ENCODE peak calls at places on chromosomes 13 and 19, in eight cellular contexts. One of them, this sample, is unnamed.

GRCh38 chr13:48255954-48256353 is 22.9 kb downstream of the ITM2B start:
- DNase-seq in heart left ventricle: no peak
- DNase-seq in activated CD8-positive, alpha-beta T cell treated with anti-CD3 and anti-CD28 coated beads for 36 hours: no peak
- DNase-seq in breast epithelium: no peak
- DNase-seq in left lung: no peak
- DNase-seq in HuH-7.5: no peak
- DNase-seq in stomach: no peak
- DNase-seq in stimulated activated CD8-positive, alpha-beta memory T cell treated with anti-CD3 and anti-CD28 coated beads, Interleukin-12 subunit alpha, Interleukin-12 subunit beta, amount 100 ng/mL, for 4 hours: no peak
- DNase-seq in this sample: no peak

GRCh38 chr13:106534844-106535551 is 464 bp downstream of the EFNB2 start:
- DNase-seq in heart left ventricle: no peak
- DNase-seq in breast epithelium: no peak
- DNase-seq in stomach: peak; percentile 35
- DNase-seq in left lung: no peak
- DNase-seq in HuH-7.5: no peak
- DNase-seq in stimulated activated CD8-positive, alpha-beta memory T cell treated with anti-CD3 and anti-CD28 coated beads, Interleukin-12 subunit alpha, Interleukin-12 subunit beta, amount 100 ng/mL, for 4 hours: no peak
- DNase-seq in activated CD8-positive, alpha-beta T cell treated with anti-CD3 and anti-CD28 coated beads for 36 hours: peak; percentile 6
- DNase-seq in this sample: no peak

GRCh38 chr19:806815-807421 is 9.7 kb downstream of the PTBP1 start:
- DNase-seq in left lung: no peak
- DNase-seq in stomach: no peak
- DNase-seq in activated CD8-positive, alpha-beta T cell treated with anti-CD3 and anti-CD28 coated beads for 36 hours: no peak
- DNase-seq in HuH-7.5: peak; percentile 53
- DNase-seq in stimulated activated CD8-positive, alpha-beta memory T cell treated with anti-CD3 and anti-CD28 coated beads, Interleukin-12 subunit alpha, Interleukin-12 subunit beta, amount 100 ng/mL, for 4 hours: no peak
- DNase-seq in breast epithelium: no peak
- DNase-seq in heart left ventricle: no peak
- DNase-seq in this sample: no peak

GRCh38 chr13:81929988-81930387 is 1589.1 kb upstream of the SPRY2 start:
- DNase-seq in breast epithelium: no peak
- DNase-seq in heart left ventricle: no peak
- DNase-seq in left lung: no peak
- DNase-seq in HuH-7.5: no peak
- DNase-seq in stomach: no peak
- DNase-seq in activated CD8-positive, alpha-beta T cell treated with anti-CD3 and anti-CD28 coated beads for 36 hours: no peak
- DNase-seq in stimulated activated CD8-positive, alpha-beta memory T cell treated with anti-CD3 and anti-CD28 coated beads, Interleukin-12 subunit alpha, Interleukin-12 subunit beta, amount 100 ng/mL, for 4 hours: no peak
- DNase-seq in this sample: no peak

GRCh38 chr13:109036091-109036490 is 406.7 kb downstream of the MYO16 start:
- DNase-seq in stimulated activated CD8-positive, alpha-beta memory T cell treated with anti-CD3 and anti-CD28 coated beads, Interleukin-12 subunit alpha, Interleukin-12 subunit beta, amount 100 ng/mL, for 4 hours: no peak
- DNase-seq in activated CD8-positive, alpha-beta T cell treated with anti-CD3 and anti-CD28 coated beads for 36 hours: no peak
- DNase-seq in HuH-7.5: no peak
- DNase-seq in left lung: no peak
- DNase-seq in breast epithelium: no peak
- DNase-seq in stomach: no peak
- DNase-seq in heart left ventricle: no peak
- DNase-seq in this sample: no peak

GRCh38 chr13:32987462-32987861 is 28.8 kb upstream of the KL start:
- DNase-seq in stomach: no peak
- DNase-seq in heart left ventricle: no peak
- DNase-seq in stimulated activated CD8-positive, alpha-beta memory T cell treated with anti-CD3 and anti-CD28 coated beads, Interleukin-12 subunit alpha, Interleukin-12 subunit beta, amount 100 ng/mL, for 4 hours: no peak
- DNase-seq in breast epithelium: no peak
- DNase-seq in left lung: no peak
- DNase-seq in HuH-7.5: no peak
- DNase-seq in activated CD8-positive, alpha-beta T cell treated with anti-CD3 and anti-CD28 coated beads for 36 hours: no peak
- DNase-seq in this sample: no peak

GRCh38 chr13:45370922-45371406 is 30.0 kb upstream of the TPT1 start:
- DNase-seq in left lung: peak; percentile 59
- DNase-seq in stomach: peak; percentile 71
- DNase-seq in activated CD8-positive, alpha-beta T cell treated with anti-CD3 and anti-CD28 coated beads for 36 hours: peak; percentile 43
- DNase-seq in breast epithelium: peak; percentile 71
- DNase-seq in HuH-7.5: peak; percentile 71
- DNase-seq in heart left ventricle: peak; percentile 77
- DNase-seq in stimulated activated CD8-positive, alpha-beta memory T cell treated with anti-CD3 and anti-CD28 coated beads, Interleukin-12 subunit alpha, Interleukin-12 subunit beta, amount 100 ng/mL, for 4 hours: peak; percentile 15
- DNase-seq in this sample: peak; percentile 79

GRCh38 chr19:4067396-4068057 is 828 bp upstream of the ZBTB7A start:
- DNase-seq in stimulated activated CD8-positive, alpha-beta memory T cell treated with anti-CD3 and anti-CD28 coated beads, Interleukin-12 subunit alpha, Interleukin-12 subunit beta, amount 100 ng/mL, for 4 hours: no peak
- DNase-seq in stomach: no peak
- DNase-seq in heart left ventricle: no peak
- DNase-seq in breast epithelium: no peak
- DNase-seq in HuH-7.5: no peak
- DNase-seq in left lung: no peak
- DNase-seq in activated CD8-positive, alpha-beta T cell treated with anti-CD3 and anti-CD28 coated beads for 36 hours: no peak
- DNase-seq in this sample: no peak

GRCh38 chr19:35168261-35168660 is 13.7 kb downstream of the FXYD5 start:
- DNase-seq in breast epithelium: no peak
- DNase-seq in stomach: no peak
- DNase-seq in stimulated activated CD8-positive, alpha-beta memory T cell treated with anti-CD3 and anti-CD28 coated beads, Interleukin-12 subunit alpha, Interleukin-12 subunit beta, amount 100 ng/mL, for 4 hours: no peak
- DNase-seq in heart left ventricle: no peak
- DNase-seq in HuH-7.5: no peak
- DNase-seq in activated CD8-positive, alpha-beta T cell treated with anti-CD3 and anti-CD28 coated beads for 36 hours: no peak
- DNase-seq in left lung: no peak
- DNase-seq in this sample: no peak

GRCh38 chr13:85798999-85799646 is at the start of gene SLITRK6:
- DNase-seq in HuH-7.5: no peak
- DNase-seq in stomach: no peak
- DNase-seq in left lung: no peak
- DNase-seq in activated CD8-positive, alpha-beta T cell treated with anti-CD3 and anti-CD28 coated beads for 36 hours: no peak
- DNase-seq in heart left ventricle: no peak
- DNase-seq in breast epithelium: no peak
- DNase-seq in stimulated activated CD8-positive, alpha-beta memory T cell treated with anti-CD3 and anti-CD28 coated beads, Interleukin-12 subunit alpha, Interleukin-12 subunit beta, amount 100 ng/mL, for 4 hours: no peak
- DNase-seq in this sample: no peak

GRCh38 chr19:29804493-29804892 is 7.3 kb upstream of the CCNE1 start:
- DNase-seq in left lung: no peak
- DNase-seq in HuH-7.5: no peak
- DNase-seq in stomach: no peak
- DNase-seq in stimulated activated CD8-positive, alpha-beta memory T cell treated with anti-CD3 and anti-CD28 coated beads, Interleukin-12 subunit alpha, Interleukin-12 subunit beta, amount 100 ng/mL, for 4 hours: no peak
- DNase-seq in activated CD8-positive, alpha-beta T cell treated with anti-CD3 and anti-CD28 coated beads for 36 hours: peak; percentile 69
- DNase-seq in heart left ventricle: no peak
- DNase-seq in breast epithelium: no peak
- DNase-seq in this sample: no peak

GRCh38 chr13:114174529-114174941 is 4.5 kb upstream of the CFAP97D2 start:
- DNase-seq in activated CD8-positive, alpha-beta T cell treated with anti-CD3 and anti-CD28 coated beads for 36 hours: no peak
- DNase-seq in stomach: no peak
- DNase-seq in breast epithelium: no peak
- DNase-seq in left lung: no peak
- DNase-seq in heart left ventricle: no peak
- DNase-seq in HuH-7.5: no peak
- DNase-seq in stimulated activated CD8-positive, alpha-beta memory T cell treated with anti-CD3 and anti-CD28 coated beads, Interleukin-12 subunit alpha, Interleukin-12 subunit beta, amount 100 ng/mL, for 4 hours: no peak
- DNase-seq in this sample: peak; percentile 25

GRCh38 chr19:11848594-11849263 is at the start of gene ZNF439:
- DNase-seq in activated CD8-positive, alpha-beta T cell treated with anti-CD3 and anti-CD28 coated beads for 36 hours: peak; percentile 98
- DNase-seq in HuH-7.5: peak; percentile 62
- DNase-seq in breast epithelium: peak; percentile 94
- DNase-seq in heart left ventricle: peak; percentile 97
- DNase-seq in left lung: peak; percentile 94
- DNase-seq in stomach: peak; percentile 91
- DNase-seq in stimulated activated CD8-positive, alpha-beta memory T cell treated with anti-CD3 and anti-CD28 coated beads, Interleukin-12 subunit alpha, Interleukin-12 subunit beta, amount 100 ng/mL, for 4 hours: peak; percentile 64
- DNase-seq in this sample: peak; percentile 93

GRCh38 chr19:46351241-46352041 is 4.6 kb downstream of the PPP5C start:
- DNase-seq in breast epithelium: no peak
- DNase-seq in heart left ventricle: peak; percentile 55
- DNase-seq in left lung: peak; percentile 84
- DNase-seq in activated CD8-positive, alpha-beta T cell treated with anti-CD3 and anti-CD28 coated beads for 36 hours: peak; percentile 57
- DNase-seq in stomach: peak; percentile 81
- DNase-seq in HuH-7.5: no peak
- DNase-seq in stimulated activated CD8-positive, alpha-beta memory T cell treated with anti-CD3 and anti-CD28 coated beads, Interleukin-12 subunit alpha, Interleukin-12 subunit beta, amount 100 ng/mL, for 4 hours: no peak
- DNase-seq in this sample: no peak

GRCh38 chr13:96492758-96493157 is 402.9 kb downstream of the HS6ST3 start:
- DNase-seq in left lung: no peak
- DNase-seq in activated CD8-positive, alpha-beta T cell treated with anti-CD3 and anti-CD28 coated beads for 36 hours: no peak
- DNase-seq in HuH-7.5: no peak
- DNase-seq in stimulated activated CD8-positive, alpha-beta memory T cell treated with anti-CD3 and anti-CD28 coated beads, Interleukin-12 subunit alpha, Interleukin-12 subunit beta, amount 100 ng/mL, for 4 hours: no peak
- DNase-seq in breast epithelium: no peak
- DNase-seq in heart left ventricle: no peak
- DNase-seq in stomach: no peak
- DNase-seq in this sample: no peak

GRCh38 chr19:10418281-10419199 is 1.8 kb upstream of the PDE4A start:
- DNase-seq in HuH-7.5: peak; percentile 46
- DNase-seq in stimulated activated CD8-positive, alpha-beta memory T cell treated with anti-CD3 and anti-CD28 coated beads, Interleukin-12 subunit alpha, Interleukin-12 subunit beta, amount 100 ng/mL, for 4 hours: no peak
- DNase-seq in breast epithelium: no peak
- DNase-seq in heart left ventricle: no peak
- DNase-seq in left lung: no peak
- DNase-seq in stomach: no peak
- DNase-seq in activated CD8-positive, alpha-beta T cell treated with anti-CD3 and anti-CD28 coated beads for 36 hours: peak; percentile 57
- DNase-seq in this sample: no peak

GRCh38 chr13:73433893-73434292 is 375.1 kb downstream of the KLF5 start:
- DNase-seq in stimulated activated CD8-positive, alpha-beta memory T cell treated with anti-CD3 and anti-CD28 coated beads, Interleukin-12 subunit alpha, Interleukin-12 subunit beta, amount 100 ng/mL, for 4 hours: no peak
- DNase-seq in breast epithelium: no peak
- DNase-seq in HuH-7.5: no peak
- DNase-seq in left lung: no peak
- DNase-seq in stomach: no peak
- DNase-seq in activated CD8-positive, alpha-beta T cell treated with anti-CD3 and anti-CD28 coated beads for 36 hours: no peak
- DNase-seq in heart left ventricle: no peak
- DNase-seq in this sample: no peak

GRCh38 chr19:43439183-43440063 is 24.7 kb downstream of the TEX101 start:
- DNase-seq in stomach: no peak
- DNase-seq in activated CD8-positive, alpha-beta T cell treated with anti-CD3 and anti-CD28 coated beads for 36 hours: no peak
- DNase-seq in stimulated activated CD8-positive, alpha-beta memory T cell treated with anti-CD3 and anti-CD28 coated beads, Interleukin-12 subunit alpha, Interleukin-12 subunit beta, amount 100 ng/mL, for 4 hours: peak; percentile 6
- DNase-seq in left lung: no peak
- DNase-seq in HuH-7.5: no peak
- DNase-seq in breast epithelium: no peak
- DNase-seq in heart left ventricle: no peak
- DNase-seq in this sample: no peak

GRCh38 chr19:8526345-8527062 is 12.5 kb upstream of the ZNF414 start:
- DNase-seq in breast epithelium: peak; percentile 94
- DNase-seq in activated CD8-positive, alpha-beta T cell treated with anti-CD3 and anti-CD28 coated beads for 36 hours: peak; percentile 40
- DNase-seq in stimulated activated CD8-positive, alpha-beta memory T cell treated with anti-CD3 and anti-CD28 coated beads, Interleukin-12 subunit alpha, Interleukin-12 subunit beta, amount 100 ng/mL, for 4 hours: no peak
- DNase-seq in heart left ventricle: peak; percentile 93
- DNase-seq in HuH-7.5: peak; percentile 80
- DNase-seq in stomach: peak; percentile 93
- DNase-seq in left lung: peak; percentile 87
- DNase-seq in this sample: peak; percentile 92

GRCh38 chr13:106468207-106468606 is 67.3 kb downstream of the EFNB2 start:
- DNase-seq in stimulated activated CD8-positive, alpha-beta memory T cell treated with anti-CD3 and anti-CD28 coated beads, Interleukin-12 subunit alpha, Interleukin-12 subunit beta, amount 100 ng/mL, for 4 hours: no peak
- DNase-seq in left lung: no peak
- DNase-seq in stomach: peak; percentile 66
- DNase-seq in activated CD8-positive, alpha-beta T cell treated with anti-CD3 and anti-CD28 coated beads for 36 hours: no peak
- DNase-seq in heart left ventricle: peak; percentile 45
- DNase-seq in HuH-7.5: no peak
- DNase-seq in breast epithelium: no peak
- DNase-seq in this sample: no peak

GRCh38 chr13:51887441-51887840 is 25.7 kb downstream of the CCDC70 start:
- DNase-seq in stomach: no peak
- DNase-seq in stimulated activated CD8-positive, alpha-beta memory T cell treated with anti-CD3 and anti-CD28 coated beads, Interleukin-12 subunit alpha, Interleukin-12 subunit beta, amount 100 ng/mL, for 4 hours: no peak
- DNase-seq in heart left ventricle: no peak
- DNase-seq in HuH-7.5: no peak
- DNase-seq in activated CD8-positive, alpha-beta T cell treated with anti-CD3 and anti-CD28 coated beads for 36 hours: no peak
- DNase-seq in left lung: no peak
- DNase-seq in breast epithelium: no peak
- DNase-seq in this sample: no peak

This sample was measured in ascending aorta.